ENCODE peak calls at places on chromosomes 2 and 18, in eight cellular contexts. O is astrocyte of the spinal cord, W is lower lobe of right lung, E is glutamatergic neuron, F is IMR-90, J is Peyer's patch, I is ovary, R is tibial artery. X is an unnamed sample.

GRCh38 chr18:62537946-62538345 is 15.1 kb downstream of the ZCCHC2 start:
- DNase-seq in O (no peak), W (no peak), E (no peak), F (no peak), J (no peak), I (no peak), R (no peak), X (no peak)

GRCh38 chr2:202009019-202009481 is 24.6 kb upstream of the FZD7 start:
- DNase-seq in O (no peak), W (no peak), E (no peak), F (no peak), J (no peak), I (no peak), R (peak; percentile 50), X (no peak)

GRCh38 chr2:72605836-72606442 is 219.9 kb downstream of the EXOC6B start:
- DNase-seq in O (peak; percentile 25), W (no peak), E (no peak), F (peak; percentile 39), J (no peak), I (no peak), R (no peak), X (peak; percentile 16)

GRCh38 chr2:39728941-39729351 is 50.1 kb downstream of the THUMPD2 start:
- DNase-seq in O (peak; percentile 26), W (peak; percentile 53), E (peak; percentile 72), F (peak; percentile 35), J (no peak), I (peak; percentile 51), R (no peak), X (peak; percentile 34)

GRCh38 chr2:71100195-71100964 is 29.6 kb downstream of the MCEE start:
- DNase-seq in O (peak; percentile 68), W (peak; percentile 62), E (peak; percentile 77), F (peak; percentile 70), J (peak; percentile 34), I (peak; percentile 54), R (peak; percentile 45), X (peak; percentile 61)

GRCh38 chr2:151410485-151410833 is 757 bp downstream of the RIF1 start:
- DNase-seq in O (no peak), W (peak; percentile 51), E (peak; percentile 27), F (peak; percentile 5), J (peak; percentile 47), I (no peak), R (peak; percentile 28), X (peak; percentile 51)

GRCh38 chr18:36392163-36392887 is 94.8 kb downstream of the FHOD3 start:
- DNase-seq in O (no peak), W (no peak), E (no peak), F (peak; percentile 48), J (no peak), I (no peak), R (no peak), X (no peak)

GRCh38 chr18:51194604-51195003 is 2.9 kb downstream of the MEX3C start:
- DNase-seq in O (no peak), W (no peak), E (no peak), F (no peak), J (no peak), I (no peak), R (no peak), X (no peak)

GRCh38 chr2:176814740-176815367 is 397.7 kb upstream of the HNRNPA3 start:
- DNase-seq in O (peak; percentile 36), W (no peak), E (no peak), F (peak; percentile 26), J (no peak), I (no peak), R (no peak), X (peak; percentile 49)

GRCh38 chr2:69464575-69464974 is 27.3 kb upstream of the NFU1 start:
- DNase-seq in O (no peak), W (no peak), E (peak; percentile 45), F (peak; percentile 80), J (no peak), I (no peak), R (peak; percentile 27), X (no peak)

GRCh38 chr2:191231995-191232394 is 13.2 kb upstream of the MYO1B start:
- DNase-seq in O (peak; percentile 56), W (no peak), E (no peak), F (peak; percentile 48), J (no peak), I (no peak), R (no peak), X (no peak)

GRCh38 chr18:8139971-8140406 is 469.2 kb upstream of the RAB12 start:
- DNase-seq in O (no peak), W (no peak), E (no peak), F (no peak), J (no peak), I (peak; percentile 71), R (peak; percentile 52), X (no peak)

GRCh38 chr2:1742680-1743395 is 1.5 kb downstream of the PXDN start:
- DNase-seq in O (peak; percentile 94), W (peak; percentile 76), E (peak; percentile 74), F (peak; percentile 90), J (peak; percentile 16), I (peak; percentile 90), R (peak; percentile 90), X (no peak)

GRCh38 chr18:69559604-69560003 is 158.9 kb downstream of the DOK6 start:
- DNase-seq in O (no peak), W (no peak), E (no peak), F (no peak), J (no peak), I (no peak), R (no peak), X (no peak)

GRCh38 chr2:188307850-188308283 is 16.2 kb downstream of the GULP1 start:
- DNase-seq in O (no peak), W (no peak), E (no peak), F (no peak), J (no peak), I (no peak), R (no peak), X (no peak)

GRCh38 chr18:22164337-22165048 is 4.9 kb upstream of the GATA6 start:
- DNase-seq in O (no peak), W (no peak), E (no peak), F (no peak), J (no peak), I (no peak), R (no peak), X (no peak)

GRCh38 chr2:65722028-65722427 is 289.6 kb upstream of the SPRED2 start:
- DNase-seq in O (peak; percentile 45), W (no peak), E (peak; percentile 32), F (peak; percentile 10), J (no peak), I (peak; percentile 73), R (peak; percentile 27), X (no peak)

GRCh38 chr2:79393806-79394484 is 118.9 kb upstream of the CTNNA2 start:
- DNase-seq in O (peak; percentile 5), W (no peak), E (peak; percentile 31), F (no peak), J (no peak), I (no peak), R (no peak), X (no peak)

GRCh38 chr18:26133652-26134051 is at the start of gene PSMA8:
- DNase-seq in O (no peak), W (no peak), E (no peak), F (no peak), J (peak; percentile 43), I (peak; percentile 39), R (no peak), X (no peak)

GRCh38 chr2:70978388-70979357 is at the start of gene ANKRD53:
- DNase-seq in O (peak; percentile 13), W (peak; percentile 60), E (peak; percentile 91), F (no peak), J (peak; percentile 24), I (peak; percentile 86), R (peak; percentile 51), X (no peak)

GRCh38 chr2:180247658-180248057 is 240.6 kb upstream of the CWC22 start:
- DNase-seq in O (no peak), W (no peak), E (no peak), F (no peak), J (no peak), I (no peak), R (no peak), X (no peak)

GRCh38 chr2:40242315-40242714 is 209.6 kb downstream of the SLC8A1 start:
- DNase-seq in O (no peak), W (no peak), E (no peak), F (no peak), J (no peak), I (no peak), R (no peak), X (no peak)

GRCh38 chr18:55318864-55319516 is 269.0 kb downstream of the TCF4 start:
- DNase-seq in O (peak; percentile 52), W (no peak), E (no peak), F (peak; percentile 82), J (no peak), I (no peak), R (no peak), X (no peak)

GRCh38 chr18:37869051-37869450 is 303.5 kb upstream of the CELF4 start:
- DNase-seq in O (no peak), W (no peak), E (no peak), F (no peak), J (no peak), I (no peak), R (no peak), X (no peak)
- TF ChIP-seq CTCF in O (no peak), W (no peak), E (no peak), F (no peak), J (no peak), I (no peak), R (no peak), X (no peak)

GRCh38 chr18:48674758-48675157 is 135.9 kb downstream of the CTIF start:
- DNase-seq in O (no peak), W (no peak), E (peak; percentile 7), F (no peak), J (no peak), I (no peak), R (no peak), X (no peak)

GRCh38 chr18:48675912-48676311 is 137.1 kb downstream of the CTIF start:
- DNase-seq in O (no peak), W (no peak), E (peak; percentile 7), F (no peak), J (no peak), I (peak; percentile 36), R (peak; percentile 26), X (no peak)

GRCh38 chr18:48676346-48676745 is 137.5 kb downstream of the CTIF start:
- DNase-seq in O (no peak), W (no peak), E (peak; percentile 7), F (no peak), J (no peak), I (peak; percentile 30), R (peak; percentile 25), X (no peak)

GRCh38 chr18:48674198-48674721 is 135.4 kb downstream of the CTIF start:
- DNase-seq in O (peak; percentile 21), W (no peak), E (no peak), F (peak; percentile 49), J (no peak), I (peak; percentile 38), R (no peak), X (no peak)

GRCh38 chr18:48675330-48675761 is 136.5 kb downstream of the CTIF start:
- DNase-seq in O (peak; percentile 83), W (peak; percentile 91), E (peak; percentile 94), F (peak; percentile 89), J (peak; percentile 76), I (peak; percentile 89), R (peak; percentile 83), X (peak; percentile 91)
- TF ChIP-seq CTCF in O (peak; percentile 92), W (peak; percentile 95), E (peak; percentile 82), F (peak; percentile 97), J (peak; percentile 98), I (peak; percentile 86), R (peak; percentile 94), X (peak; percentile 97)

GRCh38 chr2:127143851-127144782 is 37.2 kb upstream of the BIN1 start:
- DNase-seq in O (peak; percentile 83), W (no peak), E (no peak), F (peak; percentile 49), J (no peak), I (no peak), R (no peak), X (no peak)
- TF ChIP-seq CTCF in O (no peak), W (no peak), E (no peak), F (no peak), J (peak; percentile 35), I (no peak), R (no peak), X (no peak)

GRCh38 chr2:218583983-218584850 is 15.6 kb downstream of the CNOT9 start:
- DNase-seq in O (no peak), W (no peak), E (no peak), F (no peak), J (no peak), I (no peak), R (no peak), X (no peak)
- TF ChIP-seq CTCF in O (no peak), W (no peak), E (no peak), F (no peak), J (no peak), I (no peak), R (no peak), X (no peak)

X was measured in GM10248.